ENCODE peak calls at places on chromosome 9, in four cellular contexts. Q, F, K and H are unnamed samples.

GRCh38 chr9:16092627-16093091 is 539.8 kb downstream of the CCDC171 start:
- DNase-seq in K (no peak), Q (peak; percentile 51), F (no peak), H (peak; percentile 68)

GRCh38 chr9:129483467-129484324 is 137.2 kb downstream of the C9orf50 start:
- DNase-seq in F (peak; percentile 79), Q (peak; percentile 96), K (no peak), H (peak; percentile 94)

GRCh38 chr9:95645992-95646391 is 129.2 kb upstream of the PTCH1 start:
- DNase-seq in K (no peak), Q (no peak), F (no peak), H (peak; percentile 44)

GRCh38 chr9:972512-973294 is 3.8 kb upstream of the DMRT3 start:
- DNase-seq in K (no peak), F (no peak), Q (no peak), H (no peak)

GRCh38 chr9:93958875-93959682 is 3.9 kb upstream of the BARX1 start:
- DNase-seq in K (no peak), F (no peak), Q (peak; percentile 48), H (peak; percentile 32)

GRCh38 chr9:96496368-96497116 is 46.6 kb downstream of the HABP4 start:
- DNase-seq in F (no peak), K (no peak), Q (no peak), H (no peak)

GRCh38 chr9:88180084-88180765 is 42.0 kb upstream of the SPATA31C2 start:
- DNase-seq in K (no peak), Q (no peak), F (peak; percentile 11), H (no peak)

GRCh38 chr9:26132913-26133312 is 454.7 kb upstream of the TUSC1 start:
- DNase-seq in F (no peak), K (no peak), Q (no peak), H (no peak)

GRCh38 chr9:99359336-99359735 is 137.3 kb downstream of the SEC61B start:
- DNase-seq in K (no peak), Q (no peak), F (no peak), H (no peak)

GRCh38 chr9:133774799-133775198 is 36.6 kb upstream of the SARDH start:
- DNase-seq in K (no peak), Q (no peak), F (no peak), H (no peak)

GRCh38 chr9:124180557-124180956 is 77.2 kb upstream of the NEK6 start:
- DNase-seq in Q (peak; percentile 62), K (no peak), F (no peak), H (peak; percentile 46)

GRCh38 chr9:80797841-80798688 is 891.3 kb downstream of the TLE1 start:
- DNase-seq in Q (no peak), F (no peak), K (no peak), H (peak; percentile 84)

GRCh38 chr9:27209034-27209433 is 87.9 kb downstream of the EQTN start:
- DNase-seq in Q (no peak), F (no peak), K (no peak), H (peak; percentile 21)

GRCh38 chr9:91101598-91102168 is 260.0 kb downstream of the AUH start:
- DNase-seq in F (no peak), Q (no peak), K (no peak), H (no peak)

GRCh38 chr9:138007566-138008080 is 130.0 kb downstream of the CACNA1B start:
- DNase-seq in K (no peak), F (no peak), Q (no peak), H (no peak)

GRCh38 chr9:121944741-121945191 is 148.3 kb downstream of the TTLL11 start:
- DNase-seq in Q (peak; percentile 41), K (no peak), F (peak; percentile 14), H (peak; percentile 82)

GRCh38 chr9:124802426-124802825 is 25.5 kb downstream of the OLFML2A start:
- DNase-seq in K (no peak), F (no peak), Q (no peak), H (no peak)

GRCh38 chr9:99356512-99356971 is 134.5 kb downstream of the SEC61B start:
- DNase-seq in Q (no peak), F (no peak), K (no peak), H (peak; percentile 64)

GRCh38 chr9:14066815-14067214 is 247.1 kb downstream of the NFIB start:
- DNase-seq in F (no peak), K (no peak), Q (no peak), H (no peak)

GRCh38 chr9:68725070-68725469 is 20.0 kb downstream of the PIP5K1B start:
- DNase-seq in K (no peak), Q (no peak), F (no peak), H (no peak)

GRCh38 chr9:134833294-134833880 is 47.2 kb upstream of the FCN2 start:
- DNase-seq in Q (no peak), K (no peak), F (no peak), H (no peak)

GRCh38 chr9:125659954-125660353 is 47.1 kb downstream of the MAPKAP1 start:
- DNase-seq in Q (peak; percentile 78), F (no peak), K (peak; percentile 23), H (peak; percentile 88)

GRCh38 chr9:78143281-78144007 is 92.4 kb upstream of the CEP78 start:
- DNase-seq in Q (no peak), F (no peak), K (no peak), H (no peak)

GRCh38 chr9:77649109-77649812 is 1.1 kb upstream of the GNA14 start:
- DNase-seq in K (no peak), F (no peak), Q (peak; percentile 71), H (peak; percentile 48)

DNA sequence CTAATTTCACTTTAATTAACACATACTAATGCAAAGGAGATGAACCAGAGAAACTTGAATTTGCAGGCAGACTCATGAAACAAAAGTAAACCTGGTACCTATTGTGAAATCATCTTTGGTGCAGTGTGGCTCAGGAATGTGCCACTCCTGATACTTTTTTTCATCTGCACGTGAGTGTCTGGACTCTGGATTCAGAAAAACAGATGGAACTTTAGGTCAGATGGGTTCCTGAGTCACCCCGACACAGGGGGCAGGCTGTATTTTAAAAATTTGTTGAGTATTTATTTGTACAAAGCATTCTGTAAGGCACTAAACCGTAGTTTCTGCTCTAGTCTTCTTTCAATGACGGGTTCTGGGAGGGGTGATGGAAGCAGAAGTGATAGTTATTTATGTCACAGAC is 52.2 kb upstream of the TUT7 start:
- DNase-seq in F (peak; percentile 20), K (peak; percentile 45), Q (peak; percentile 79), H (peak; percentile 97)
- H3K4me3 ChIP-seq in F (peak overlapping the region; percentile 29), K (no peak overlapping the region), Q (peak overlapping the region; percentile 11), H (no peak overlapping the region)

GRCh38 chr9:110175275-110175968 is 32.5 kb downstream of the C9orf152 start:
- DNase-seq in F (no peak), Q (no peak), K (no peak), H (no peak)

GRCh38 chr9:110179734-110180133 is 28.2 kb downstream of the C9orf152 start:
- DNase-seq in Q (peak; percentile 79), F (no peak), K (peak; percentile 57), H (peak; percentile 86)

GRCh38 chr9:110180386-110180712 is 27.6 kb downstream of the C9orf152 start:
- DNase-seq in Q (no peak), F (no peak), K (no peak), H (no peak)

GRCh38 chr9:110180713-110181434 is 27.1 kb downstream of the C9orf152 start:
- DNase-seq in K (no peak), F (peak; percentile 29), Q (peak; percentile 82), H (peak; percentile 90)

DNA sequence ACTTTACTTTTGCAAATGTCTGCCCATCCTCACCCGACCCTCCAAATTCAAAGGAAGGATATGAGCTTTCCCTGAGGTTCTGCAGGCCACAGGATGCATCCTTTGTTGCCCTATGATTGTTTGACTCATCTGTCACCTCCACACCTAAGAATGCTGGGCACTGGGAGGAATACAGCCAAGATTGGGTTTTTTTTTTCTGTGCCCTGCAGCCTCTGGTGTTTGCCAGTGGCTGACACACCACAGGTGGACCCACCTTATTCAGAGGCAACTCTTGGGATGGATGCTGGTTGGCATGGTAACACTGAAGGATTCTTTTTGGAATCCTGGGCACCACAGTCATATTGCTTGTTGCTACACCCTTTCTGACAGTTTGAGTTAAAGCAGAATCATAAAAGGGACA is 29.7 kb downstream of the C9orf152 start:
- DNase-seq in K (no peak), F (peak; percentile 22), Q (no peak), H (no peak)
- H3K4me3 ChIP-seq in K (no peak overlapping the region), F (no peak overlapping the region), Q (no peak overlapping the region), H (no peak overlapping the region)

DNA sequence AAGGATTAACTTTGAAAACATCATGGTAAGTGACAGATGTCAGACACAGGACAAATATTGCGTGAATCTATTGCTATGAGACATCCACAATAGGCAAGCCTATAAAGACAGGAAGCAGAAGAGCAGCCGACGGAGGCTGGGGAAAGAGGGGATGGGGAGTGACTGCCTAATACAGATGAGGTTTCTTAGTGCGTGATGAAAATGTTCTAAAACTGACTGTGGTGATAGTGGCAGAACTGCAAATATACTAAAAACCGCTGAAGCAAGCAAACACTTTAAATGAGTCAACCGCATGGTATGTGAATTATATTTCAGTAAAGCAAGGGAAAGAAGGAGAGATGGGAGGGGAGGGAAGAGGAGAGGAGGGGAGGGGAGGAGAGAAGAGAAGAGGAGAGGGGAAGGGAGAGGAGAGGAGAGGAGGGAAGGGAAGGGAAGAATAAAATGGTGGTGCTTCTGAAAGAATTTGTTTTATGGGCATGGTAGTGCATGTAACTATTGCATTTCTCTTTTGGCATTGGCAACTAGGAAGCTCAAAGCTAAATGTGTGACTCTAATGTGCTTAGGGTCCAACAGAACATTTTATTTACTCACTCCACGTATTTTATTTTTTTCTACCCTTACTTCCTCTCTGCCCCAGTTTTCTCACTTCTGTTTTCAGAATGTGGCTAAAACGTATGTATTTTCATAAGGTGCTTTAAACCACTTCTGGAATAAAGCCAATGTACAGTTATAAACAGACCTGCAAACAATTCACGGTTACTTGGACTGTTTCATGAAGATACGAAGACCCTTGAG is 21.3 kb downstream of the AKNA start:
- DNase-seq in F (no peak), K (peak; percentile 93), Q (peak; percentile 88), H (peak; percentile 88)
- H3K4me3 ChIP-seq in F (no peak overlapping the region), K (no peak overlapping the region), Q (no peak overlapping the region), H (no peak overlapping the region)

GRCh38 chr9:120921751-120922181 is 4.8 kb downstream of the TRAF1 start:
- DNase-seq in K (no peak), Q (no peak), F (no peak), H (no peak)

GRCh38 chr9:120922404-120923173 is 4.0 kb downstream of the TRAF1 start:
- DNase-seq in F (no peak), Q (no peak), K (no peak), H (no peak)

GRCh38 chr9:120919639-120920494 is 6.7 kb downstream of the TRAF1 start:
- DNase-seq in K (no peak), Q (no peak), F (no peak), H (peak; percentile 49)

GRCh38 chr9:120918931-120919638 is 7.5 kb downstream of the TRAF1 start:
- DNase-seq in F (no peak), K (no peak), Q (no peak), H (no peak)

DNA sequence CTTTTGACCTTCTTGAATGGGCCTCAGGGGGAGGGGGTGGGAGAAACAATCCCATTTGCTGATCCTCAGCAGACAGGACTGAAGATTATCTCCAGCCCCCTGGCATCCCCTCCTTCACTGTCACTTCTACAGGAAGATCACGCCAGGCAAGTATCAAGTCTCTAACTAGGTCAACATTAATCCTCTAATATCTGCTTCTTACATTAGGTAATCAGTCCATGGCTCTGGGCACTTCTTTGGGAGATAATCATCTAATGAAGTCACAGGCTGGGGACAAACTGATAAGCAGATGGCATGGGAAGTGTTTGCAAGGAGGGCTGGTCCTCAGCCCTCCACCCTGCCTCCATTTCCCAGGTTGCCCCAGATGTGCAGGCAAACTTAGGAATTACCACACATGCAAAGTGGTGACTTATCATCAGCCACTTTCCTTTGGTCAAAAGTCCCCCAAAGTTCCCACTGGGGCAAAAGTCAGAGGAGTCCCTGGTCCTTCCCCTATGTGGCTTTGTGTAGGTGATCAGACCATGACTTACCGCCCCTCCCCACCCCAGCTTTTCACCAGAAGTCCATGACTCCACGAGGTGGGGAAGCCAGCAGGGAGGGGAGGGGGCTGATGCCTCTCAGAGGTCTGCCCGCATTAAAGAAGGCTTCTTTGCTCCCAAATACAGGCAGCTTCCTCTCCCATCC is 6.0 kb downstream of the TRAF1 start:
- DNase-seq in K (no peak), Q (no peak), F (no peak), H (no peak)
- H3K4me3 ChIP-seq in K (no peak overlapping the region), Q (no peak overlapping the region), F (no peak overlapping the region), H (no peak overlapping the region)

GRCh38 chr9:37119360-37119759 is 1.0 kb upstream of the ZCCHC7 start:
- DNase-seq in F (no peak), K (no peak), Q (no peak), H (no peak)
- H3K4me3 ChIP-seq in F (peak overlapping the region; percentile 92), K (no peak overlapping the region), Q (no peak overlapping the region), H (no peak overlapping the region)